ENCODE peak calls at places on chromosomes 1 and 21, in nine cellular contexts. One of them, this sample, is unnamed.

GRCh38 chr1:209134001-209134400 is 449.5 kb upstream of the CAMK1G start:
- DNase-seq in kidney: no peak
- DNase-seq in left ventricle myocardium inferior: no peak
- DNase-seq in pancreas: no peak
- DNase-seq in kidney epithelial cell: no peak
- DNase-seq in ascending aorta: no peak
- DNase-seq in cardiac fibroblast: no peak
- DNase-seq in Panc1: no peak
- DNase-seq in fibroblast of pulmonary artery: no peak
- DNase-seq in this sample: no peak

GRCh38 chr1:107871259-107871658 is 93.7 kb downstream of the VAV3 start:
- DNase-seq in kidney epithelial cell: no peak
- DNase-seq in left ventricle myocardium inferior: no peak
- DNase-seq in Panc1: no peak
- DNase-seq in pancreas: no peak
- DNase-seq in fibroblast of pulmonary artery: no peak
- DNase-seq in kidney: no peak
- DNase-seq in cardiac fibroblast: no peak
- DNase-seq in ascending aorta: no peak
- DNase-seq in this sample: no peak

GRCh38 chr1:1371741-1372711 is 3.0 kb downstream of the AURKAIP1 start:
- DNase-seq in left ventricle myocardium inferior: peak; percentile 72
- DNase-seq in kidney epithelial cell: no peak
- DNase-seq in pancreas: peak; percentile 83
- DNase-seq in ascending aorta: no peak
- DNase-seq in kidney: peak; percentile 81
- DNase-seq in Panc1: peak; percentile 32
- DNase-seq in cardiac fibroblast: peak; percentile 63
- DNase-seq in fibroblast of pulmonary artery: no peak
- DNase-seq in this sample: no peak

GRCh38 chr1:182249201-182249676 is 142.4 kb downstream of the GLUL start:
- DNase-seq in cardiac fibroblast: no peak
- DNase-seq in kidney: no peak
- DNase-seq in kidney epithelial cell: no peak
- DNase-seq in fibroblast of pulmonary artery: no peak
- DNase-seq in left ventricle myocardium inferior: no peak
- DNase-seq in pancreas: no peak
- DNase-seq in Panc1: no peak
- DNase-seq in ascending aorta: no peak
- DNase-seq in this sample: no peak

GRCh38 chr1:53120659-53121058 is 21.8 kb downstream of the SLC1A7 start:
- DNase-seq in cardiac fibroblast: no peak
- DNase-seq in ascending aorta: no peak
- DNase-seq in pancreas: no peak
- DNase-seq in fibroblast of pulmonary artery: no peak
- DNase-seq in left ventricle myocardium inferior: no peak
- DNase-seq in kidney: no peak
- DNase-seq in kidney epithelial cell: no peak
- DNase-seq in Panc1: no peak
- DNase-seq in this sample: no peak

GRCh38 chr1:145985502-145986439 is 10.6 kb downstream of the TXNIP start:
- DNase-seq in cardiac fibroblast: peak; percentile 84
- DNase-seq in kidney epithelial cell: no peak
- DNase-seq in fibroblast of pulmonary artery: peak; percentile 86
- DNase-seq in left ventricle myocardium inferior: peak; percentile 58
- DNase-seq in ascending aorta: no peak
- DNase-seq in pancreas: no peak
- DNase-seq in Panc1: no peak
- DNase-seq in kidney: no peak
- DNase-seq in this sample: no peak

GRCh38 chr1:15760520-15761211 is 2.1 kb downstream of the FBLIM1 start:
- DNase-seq in cardiac fibroblast: peak; percentile 95
- DNase-seq in Panc1: no peak
- DNase-seq in kidney: peak; percentile 95
- DNase-seq in pancreas: no peak
- DNase-seq in ascending aorta: no peak
- DNase-seq in fibroblast of pulmonary artery: peak; percentile 94
- DNase-seq in left ventricle myocardium inferior: peak; percentile 66
- DNase-seq in kidney epithelial cell: no peak
- DNase-seq in this sample: peak; percentile 25

GRCh38 chr1:200558866-200559459 is 61.6 kb downstream of the KIF14 start:
- DNase-seq in kidney epithelial cell: peak; percentile 18
- DNase-seq in fibroblast of pulmonary artery: peak; percentile 84
- DNase-seq in pancreas: no peak
- DNase-seq in kidney: no peak
- DNase-seq in Panc1: peak; percentile 38
- DNase-seq in ascending aorta: no peak
- DNase-seq in left ventricle myocardium inferior: no peak
- DNase-seq in cardiac fibroblast: peak; percentile 72
- DNase-seq in this sample: peak; percentile 38

GRCh38 chr21:41768371-41769042 is 1.7 kb upstream of the RIPK4 start:
- DNase-seq in left ventricle myocardium inferior: no peak
- DNase-seq in kidney: peak; percentile 76
- DNase-seq in cardiac fibroblast: peak; percentile 61
- DNase-seq in fibroblast of pulmonary artery: peak; percentile 53
- DNase-seq in pancreas: peak; percentile 80
- DNase-seq in kidney epithelial cell: peak; percentile 64
- DNase-seq in ascending aorta: no peak
- DNase-seq in Panc1: no peak
- DNase-seq in this sample: no peak

DNA sequence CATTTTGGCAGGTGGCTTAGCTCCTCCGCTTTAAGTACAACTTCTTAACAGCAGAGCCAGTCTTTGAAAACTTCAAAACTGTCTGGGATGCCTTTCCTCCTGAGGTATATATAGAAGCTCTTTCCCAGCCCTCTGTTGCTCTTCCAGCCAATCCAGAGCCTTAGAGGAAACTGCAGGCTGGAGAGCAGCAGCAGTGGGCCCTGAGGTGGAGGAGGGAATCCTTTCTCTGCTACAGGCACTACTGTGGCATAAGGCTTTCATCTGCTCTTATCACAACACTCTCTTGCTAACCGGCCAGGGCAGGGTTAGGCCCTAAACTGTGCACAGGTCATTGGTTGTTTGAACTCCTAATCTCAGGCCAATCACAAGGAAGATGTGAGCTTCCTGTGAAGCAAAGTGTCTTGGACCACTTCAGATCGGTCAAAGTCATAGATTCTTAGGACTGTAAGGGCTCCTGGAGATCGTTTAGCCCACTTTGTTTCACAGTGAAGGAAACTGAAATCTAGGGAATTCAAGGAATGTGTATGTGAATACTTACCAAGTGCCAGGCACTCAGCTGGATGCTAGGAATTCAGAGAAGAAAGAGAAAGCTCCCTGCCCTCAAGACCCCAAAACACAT is at the start of gene RGS5:
- DNase-seq in pancreas: no peak
- DNase-seq in left ventricle myocardium inferior: no peak
- DNase-seq in fibroblast of pulmonary artery: peak; percentile 62
- DNase-seq in ascending aorta: no peak
- DNase-seq in cardiac fibroblast: peak; percentile 67
- DNase-seq in Panc1: no peak
- DNase-seq in kidney epithelial cell: peak; percentile 28
- DNase-seq in kidney: no peak
- DNase-seq in this sample: no peak
- H3K4me3 ChIP-seq in pancreas: no peak within 1 kb of the TSS
- H3K4me3 ChIP-seq in left ventricle myocardium inferior: peak within 1 kb of the TSS; percentile 57
- H3K4me3 ChIP-seq in fibroblast of pulmonary artery: no peak within 1 kb of the TSS
- H3K4me3 ChIP-seq in ascending aorta: peak within 1 kb of the TSS; percentile 51
- H3K4me3 ChIP-seq in cardiac fibroblast: no peak within 1 kb of the TSS
- H3K4me3 ChIP-seq in Panc1: peak within 1 kb of the TSS; percentile 24
- H3K4me3 ChIP-seq in kidney epithelial cell: no peak within 1 kb of the TSS
- H3K4me3 ChIP-seq in kidney: no peak within 1 kb of the TSS
- H3K4me3 ChIP-seq in this sample: peak within 1 kb of the TSS; percentile 10

GRCh38 chr1:18948048-18948912 is 8.2 kb downstream of the IFFO2 start:
- DNase-seq in Panc1: no peak
- DNase-seq in cardiac fibroblast: peak; percentile 52
- DNase-seq in pancreas: peak; percentile 9
- DNase-seq in ascending aorta: peak; percentile 58
- DNase-seq in left ventricle myocardium inferior: no peak
- DNase-seq in kidney: peak; percentile 61
- DNase-seq in kidney epithelial cell: peak; percentile 68
- DNase-seq in fibroblast of pulmonary artery: peak; percentile 46
- DNase-seq in this sample: no peak

GRCh38 chr1:18949689-18950414 is 6.6 kb downstream of the IFFO2 start:
- DNase-seq in ascending aorta: no peak
- DNase-seq in Panc1: no peak
- DNase-seq in fibroblast of pulmonary artery: peak; percentile 58
- DNase-seq in kidney epithelial cell: no peak
- DNase-seq in cardiac fibroblast: peak; percentile 65
- DNase-seq in kidney: peak; percentile 83
- DNase-seq in pancreas: peak; percentile 21
- DNase-seq in left ventricle myocardium inferior: no peak
- DNase-seq in this sample: no peak

GRCh38 chr1:18947570-18947969 is 8.9 kb downstream of the IFFO2 start:
- DNase-seq in Panc1: no peak
- DNase-seq in ascending aorta: no peak
- DNase-seq in left ventricle myocardium inferior: no peak
- DNase-seq in kidney epithelial cell: no peak
- DNase-seq in kidney: peak; percentile 46
- DNase-seq in cardiac fibroblast: no peak
- DNase-seq in pancreas: peak; percentile 31
- DNase-seq in fibroblast of pulmonary artery: no peak
- DNase-seq in this sample: no peak

GRCh38 chr1:18950415-18951026 is 6.0 kb downstream of the IFFO2 start:
- DNase-seq in pancreas: peak; percentile 29
- DNase-seq in cardiac fibroblast: peak; percentile 24
- DNase-seq in fibroblast of pulmonary artery: no peak
- DNase-seq in Panc1: no peak
- DNase-seq in kidney epithelial cell: no peak
- DNase-seq in ascending aorta: peak; percentile 63
- DNase-seq in left ventricle myocardium inferior: peak; percentile 69
- DNase-seq in kidney: peak; percentile 89
- DNase-seq in this sample: no peak

DNA sequence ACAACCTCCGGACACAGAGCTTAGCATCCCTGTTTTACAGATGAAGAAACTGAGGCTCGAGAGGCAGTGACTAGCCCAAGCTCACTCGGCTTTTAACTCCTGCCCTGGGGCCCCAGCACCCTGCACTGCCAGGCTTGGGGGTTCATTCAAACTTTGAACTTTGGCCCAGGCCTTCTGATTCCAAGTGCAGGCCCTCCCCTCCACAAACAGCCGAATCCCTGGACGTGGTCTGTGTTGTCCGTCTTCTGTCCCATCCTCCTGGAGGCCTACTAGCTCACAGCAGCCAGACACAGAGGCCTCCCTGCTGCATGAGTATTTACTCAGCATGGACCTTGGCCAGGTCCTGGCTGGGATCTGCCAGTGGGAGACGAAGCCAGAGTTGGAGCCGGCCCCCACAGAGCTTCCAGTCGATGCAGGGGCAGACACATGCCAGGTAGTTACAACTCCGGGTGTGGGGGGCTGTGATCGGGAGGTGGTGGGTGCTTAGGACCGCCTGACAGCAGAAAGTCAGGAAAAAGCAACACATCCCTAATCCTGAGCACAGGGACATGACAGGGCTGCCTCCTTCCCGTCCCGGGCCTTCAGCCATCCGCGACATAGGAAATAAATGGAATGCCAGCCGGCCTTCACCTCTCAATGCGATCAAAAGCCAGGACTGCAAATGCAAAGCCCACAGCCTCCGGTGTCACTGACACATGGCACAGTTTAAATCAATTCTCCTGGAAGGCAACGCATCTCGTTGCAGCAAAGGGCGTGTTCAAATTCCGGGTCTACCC is 7.4 kb downstream of the IFFO2 start:
- DNase-seq in left ventricle myocardium inferior: peak; percentile 53
- DNase-seq in Panc1: no peak
- DNase-seq in ascending aorta: no peak
- DNase-seq in fibroblast of pulmonary artery: peak; percentile 81
- DNase-seq in cardiac fibroblast: peak; percentile 83
- DNase-seq in pancreas: peak; percentile 66
- DNase-seq in kidney: peak; percentile 75
- DNase-seq in kidney epithelial cell: no peak
- DNase-seq in this sample: no peak
- TF ChIP-seq CTCF in left ventricle myocardium inferior: no peak
- TF ChIP-seq CTCF in Panc1: no peak
- TF ChIP-seq CTCF in ascending aorta: peak; percentile 23
- TF ChIP-seq CTCF in fibroblast of pulmonary artery: peak; percentile 15
- TF ChIP-seq CTCF in cardiac fibroblast: peak; percentile 26
- TF ChIP-seq CTCF in pancreas: no peak
- TF ChIP-seq CTCF in kidney: no peak
- TF ChIP-seq CTCF in kidney epithelial cell: no peak
- TF ChIP-seq CTCF in this sample: no peak

DNA sequence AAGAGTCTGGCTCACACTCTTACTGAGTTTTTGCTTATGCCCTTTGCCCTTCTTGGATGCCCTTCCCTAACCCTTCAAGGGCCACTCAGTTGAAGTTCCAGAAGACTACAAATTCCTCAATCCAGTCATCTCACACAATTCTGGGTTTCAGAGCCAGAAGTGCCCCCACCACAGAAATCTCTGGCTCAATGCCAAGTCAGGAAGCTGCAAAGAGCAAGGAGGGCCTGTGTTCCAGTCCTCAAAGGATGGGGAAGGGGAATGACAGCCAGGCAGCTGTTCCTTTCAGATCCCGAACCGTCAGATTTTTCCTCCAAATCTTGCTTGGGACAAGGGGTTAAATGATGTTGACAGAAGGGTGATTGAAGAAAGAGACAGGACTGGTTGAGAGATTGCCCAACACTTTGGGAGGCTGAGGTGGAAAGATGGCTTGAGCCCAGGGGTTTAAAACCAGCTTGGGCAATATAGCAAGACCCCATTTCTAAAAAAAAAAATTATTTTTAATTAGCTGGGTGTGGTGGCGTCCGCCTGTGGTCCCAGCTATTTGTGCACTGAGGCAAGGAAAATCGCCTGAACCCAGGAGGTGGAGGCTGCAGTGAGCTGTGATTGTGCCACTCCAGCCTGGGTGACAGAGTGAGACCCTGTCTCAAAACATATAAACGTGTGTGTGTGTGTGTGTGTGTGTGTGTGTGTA is 734 bp upstream of the HPDL start:
- DNase-seq in fibroblast of pulmonary artery: peak; percentile 17
- DNase-seq in Panc1: no peak
- DNase-seq in kidney: no peak
- DNase-seq in kidney epithelial cell: no peak
- DNase-seq in left ventricle myocardium inferior: no peak
- DNase-seq in ascending aorta: no peak
- DNase-seq in pancreas: no peak
- DNase-seq in cardiac fibroblast: peak; percentile 35
- DNase-seq in this sample: no peak
- H3K4me3 ChIP-seq in fibroblast of pulmonary artery: peak overlapping the region; percentile 54
- H3K4me3 ChIP-seq in Panc1: peak overlapping the region; percentile 48
- H3K4me3 ChIP-seq in kidney: no peak overlapping the region
- H3K4me3 ChIP-seq in kidney epithelial cell: no peak overlapping the region
- H3K4me3 ChIP-seq in left ventricle myocardium inferior: peak overlapping the region; percentile 71
- H3K4me3 ChIP-seq in ascending aorta: no peak overlapping the region
- H3K4me3 ChIP-seq in pancreas: no peak overlapping the region
- H3K4me3 ChIP-seq in cardiac fibroblast: peak overlapping the region; percentile 52
- H3K4me3 ChIP-seq in this sample: peak overlapping the region; percentile 79

DNA sequence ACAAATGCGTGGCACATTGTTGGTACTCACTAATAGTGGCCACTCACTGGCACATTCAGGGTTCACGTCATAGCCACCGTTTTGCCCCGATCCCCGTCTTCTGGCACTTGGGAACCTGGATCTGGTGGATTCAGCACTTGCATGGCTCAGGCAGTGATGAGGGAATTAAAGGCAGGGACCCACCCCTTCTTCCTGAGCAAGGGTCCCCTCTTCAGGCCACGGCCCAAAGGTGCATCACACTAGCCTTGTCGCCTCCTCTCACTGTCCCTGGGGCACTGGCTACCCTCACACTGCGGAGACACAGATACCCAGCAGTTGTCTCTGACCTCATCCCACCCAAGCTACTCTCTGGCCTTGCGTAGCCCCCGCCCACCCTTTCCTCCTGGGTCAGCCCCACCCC is 19.9 kb upstream of the LDLRAP1 start:
- DNase-seq in ascending aorta: no peak
- DNase-seq in fibroblast of pulmonary artery: peak; percentile 33
- DNase-seq in pancreas: no peak
- DNase-seq in left ventricle myocardium inferior: no peak
- DNase-seq in Panc1: no peak
- DNase-seq in cardiac fibroblast: peak; percentile 34
- DNase-seq in kidney epithelial cell: no peak
- DNase-seq in kidney: no peak
- DNase-seq in this sample: no peak
- TF ChIP-seq CTCF in ascending aorta: peak; percentile 19
- TF ChIP-seq CTCF in fibroblast of pulmonary artery: peak; percentile 32
- TF ChIP-seq CTCF in pancreas: no peak
- TF ChIP-seq CTCF in left ventricle myocardium inferior: no peak
- TF ChIP-seq CTCF in Panc1: no peak
- TF ChIP-seq CTCF in cardiac fibroblast: peak; percentile 21
- TF ChIP-seq CTCF in kidney epithelial cell: peak; percentile 34
- TF ChIP-seq CTCF in kidney: no peak
- TF ChIP-seq CTCF in this sample: no peak